ENCODE peak calls at places on chromosomes 2 and 18, in seven cellular contexts. One of them, this sample, is unnamed.

GRCh38 chr2:152594022-152594712 is 123.1 kb downstream of the PRPF40A start:
- DNase-seq in D341Med: no peak
- DNase-seq in stimulated activated CD8-positive, alpha-beta memory T cell treated with anti-CD3 and anti-CD28 coated beads, Interleukin-15, amount 100 ng/mL, for 4 hours: no peak
- DNase-seq in activated naive CD4-positive, alpha-beta T cell treated with Interleukin-2 at 50 U/mL for 16 hours: no peak
- DNase-seq in SK-MEL-5: peak
- DNase-seq in fibroblast of the aortic adventitia: no peak
- DNase-seq in substantia nigra: no peak
- DNase-seq in this sample: no peak

GRCh38 chr2:73985318-73986084 is 791 bp downstream of the TET3 start:
- DNase-seq in substantia nigra: no peak
- DNase-seq in fibroblast of the aortic adventitia: no peak
- DNase-seq in stimulated activated CD8-positive, alpha-beta memory T cell treated with anti-CD3 and anti-CD28 coated beads, Interleukin-15, amount 100 ng/mL, for 4 hours: peak
- DNase-seq in activated naive CD4-positive, alpha-beta T cell treated with Interleukin-2 at 50 U/mL for 16 hours: peak
- DNase-seq in D341Med: peak
- DNase-seq in SK-MEL-5: peak
- DNase-seq in this sample: no peak

GRCh38 chr2:57862153-57862552 is 184.5 kb upstream of the VRK2 start:
- DNase-seq in activated naive CD4-positive, alpha-beta T cell treated with Interleukin-2 at 50 U/mL for 16 hours: no peak
- DNase-seq in substantia nigra: no peak
- DNase-seq in D341Med: no peak
- DNase-seq in stimulated activated CD8-positive, alpha-beta memory T cell treated with anti-CD3 and anti-CD28 coated beads, Interleukin-15, amount 100 ng/mL, for 4 hours: no peak
- DNase-seq in SK-MEL-5: no peak
- DNase-seq in fibroblast of the aortic adventitia: no peak
- DNase-seq in this sample: no peak

GRCh38 chr2:162750033-162750432 is 88.5 kb downstream of the KCNH7 start:
- DNase-seq in fibroblast of the aortic adventitia: no peak
- DNase-seq in SK-MEL-5: no peak
- DNase-seq in D341Med: no peak
- DNase-seq in activated naive CD4-positive, alpha-beta T cell treated with Interleukin-2 at 50 U/mL for 16 hours: no peak
- DNase-seq in stimulated activated CD8-positive, alpha-beta memory T cell treated with anti-CD3 and anti-CD28 coated beads, Interleukin-15, amount 100 ng/mL, for 4 hours: no peak
- DNase-seq in substantia nigra: no peak
- DNase-seq in this sample: no peak

GRCh38 chr2:47336259-47337238 is 66.4 kb upstream of the MSH2 start:
- DNase-seq in stimulated activated CD8-positive, alpha-beta memory T cell treated with anti-CD3 and anti-CD28 coated beads, Interleukin-15, amount 100 ng/mL, for 4 hours: no peak
- DNase-seq in activated naive CD4-positive, alpha-beta T cell treated with Interleukin-2 at 50 U/mL for 16 hours: no peak
- DNase-seq in D341Med: no peak
- DNase-seq in SK-MEL-5: no peak
- DNase-seq in fibroblast of the aortic adventitia: peak
- DNase-seq in substantia nigra: no peak
- DNase-seq in this sample: no peak

GRCh38 chr2:161905389-161906046 is 168.5 kb downstream of the DPP4 start:
- DNase-seq in stimulated activated CD8-positive, alpha-beta memory T cell treated with anti-CD3 and anti-CD28 coated beads, Interleukin-15, amount 100 ng/mL, for 4 hours: no peak
- DNase-seq in D341Med: no peak
- DNase-seq in activated naive CD4-positive, alpha-beta T cell treated with Interleukin-2 at 50 U/mL for 16 hours: peak
- DNase-seq in fibroblast of the aortic adventitia: peak
- DNase-seq in SK-MEL-5: peak
- DNase-seq in substantia nigra: no peak
- DNase-seq in this sample: no peak

GRCh38 chr18:65859075-65859474 is 108.3 kb downstream of the CDH7 start:
- DNase-seq in activated naive CD4-positive, alpha-beta T cell treated with Interleukin-2 at 50 U/mL for 16 hours: no peak
- DNase-seq in D341Med: no peak
- DNase-seq in SK-MEL-5: no peak
- DNase-seq in substantia nigra: no peak
- DNase-seq in fibroblast of the aortic adventitia: no peak
- DNase-seq in stimulated activated CD8-positive, alpha-beta memory T cell treated with anti-CD3 and anti-CD28 coated beads, Interleukin-15, amount 100 ng/mL, for 4 hours: no peak
- DNase-seq in this sample: no peak

GRCh38 chr2:199882667-199883066 is 28.4 kb upstream of the C2orf69 start:
- DNase-seq in fibroblast of the aortic adventitia: no peak
- DNase-seq in substantia nigra: no peak
- DNase-seq in stimulated activated CD8-positive, alpha-beta memory T cell treated with anti-CD3 and anti-CD28 coated beads, Interleukin-15, amount 100 ng/mL, for 4 hours: no peak
- DNase-seq in D341Med: peak
- DNase-seq in activated naive CD4-positive, alpha-beta T cell treated with Interleukin-2 at 50 U/mL for 16 hours: no peak
- DNase-seq in SK-MEL-5: no peak
- DNase-seq in this sample: no peak

GRCh38 chr2:25316101-25316500 is 25.6 kb downstream of the DNMT3A start:
- DNase-seq in stimulated activated CD8-positive, alpha-beta memory T cell treated with anti-CD3 and anti-CD28 coated beads, Interleukin-15, amount 100 ng/mL, for 4 hours: no peak
- DNase-seq in SK-MEL-5: no peak
- DNase-seq in activated naive CD4-positive, alpha-beta T cell treated with Interleukin-2 at 50 U/mL for 16 hours: no peak
- DNase-seq in substantia nigra: no peak
- DNase-seq in fibroblast of the aortic adventitia: no peak
- DNase-seq in D341Med: no peak
- DNase-seq in this sample: no peak

GRCh38 chr2:177604291-177605065 is 211.9 kb downstream of the AGPS start:
- DNase-seq in stimulated activated CD8-positive, alpha-beta memory T cell treated with anti-CD3 and anti-CD28 coated beads, Interleukin-15, amount 100 ng/mL, for 4 hours: no peak
- DNase-seq in D341Med: peak
- DNase-seq in substantia nigra: no peak
- DNase-seq in activated naive CD4-positive, alpha-beta T cell treated with Interleukin-2 at 50 U/mL for 16 hours: no peak
- DNase-seq in fibroblast of the aortic adventitia: peak
- DNase-seq in SK-MEL-5: peak
- DNase-seq in this sample: no peak

GRCh38 chr2:156147594-156148330 is 184.8 kb downstream of the NR4A2 start:
- DNase-seq in substantia nigra: no peak
- DNase-seq in stimulated activated CD8-positive, alpha-beta memory T cell treated with anti-CD3 and anti-CD28 coated beads, Interleukin-15, amount 100 ng/mL, for 4 hours: no peak
- DNase-seq in D341Med: no peak
- DNase-seq in SK-MEL-5: no peak
- DNase-seq in activated naive CD4-positive, alpha-beta T cell treated with Interleukin-2 at 50 U/mL for 16 hours: no peak
- DNase-seq in fibroblast of the aortic adventitia: peak
- DNase-seq in this sample: no peak

GRCh38 chr18:3340015-3340681 is 78.2 kb downstream of the MYL12B start:
- DNase-seq in fibroblast of the aortic adventitia: no peak
- DNase-seq in activated naive CD4-positive, alpha-beta T cell treated with Interleukin-2 at 50 U/mL for 16 hours: no peak
- DNase-seq in SK-MEL-5: no peak
- DNase-seq in substantia nigra: no peak
- DNase-seq in stimulated activated CD8-positive, alpha-beta memory T cell treated with anti-CD3 and anti-CD28 coated beads, Interleukin-15, amount 100 ng/mL, for 4 hours: no peak
- DNase-seq in D341Med: no peak
- DNase-seq in this sample: no peak

GRCh38 chr2:234404957-234405356 is 91.9 kb downstream of the ARL4C start:
- DNase-seq in substantia nigra: no peak
- DNase-seq in stimulated activated CD8-positive, alpha-beta memory T cell treated with anti-CD3 and anti-CD28 coated beads, Interleukin-15, amount 100 ng/mL, for 4 hours: no peak
- DNase-seq in SK-MEL-5: no peak
- DNase-seq in fibroblast of the aortic adventitia: no peak
- DNase-seq in D341Med: no peak
- DNase-seq in activated naive CD4-positive, alpha-beta T cell treated with Interleukin-2 at 50 U/mL for 16 hours: no peak
- DNase-seq in this sample: no peak

GRCh38 chr2:85911836-85912692 is 23.3 kb upstream of the ST3GAL5 start:
- DNase-seq in SK-MEL-5: peak
- DNase-seq in substantia nigra: no peak
- DNase-seq in activated naive CD4-positive, alpha-beta T cell treated with Interleukin-2 at 50 U/mL for 16 hours: no peak
- DNase-seq in D341Med: no peak
- DNase-seq in fibroblast of the aortic adventitia: peak
- DNase-seq in stimulated activated CD8-positive, alpha-beta memory T cell treated with anti-CD3 and anti-CD28 coated beads, Interleukin-15, amount 100 ng/mL, for 4 hours: no peak
- DNase-seq in this sample: no peak

This sample was measured in cerebellar nuclear complex.